ENCODE peak calls at places on chromosomes 7 and 10, in six cellular contexts. I, W, T, U, M and F are unnamed samples.
A peak's percentile ranks its signal among the peaks of the same experiment; 100 is the strongest.

GRCh38 chr7:108167460-108167859 is 37.3 kb upstream of the LAMB4 start:
- DNase-seq in I (no peak), W (no peak), T (no peak), U (no peak), M (no peak), F (no peak)

GRCh38 chr7:142385528-142386340 is 127.9 kb upstream of the PRSS58 start:
- DNase-seq in I (no peak), W (peak; percentile 57), T (peak; percentile 16), U (no peak), M (peak; percentile 37), F (no peak)

GRCh38 chr7:28358423-28358868 is 53.9 kb upstream of the CREB5 start:
- DNase-seq in I (no peak), W (no peak), T (no peak), U (no peak), M (no peak), F (peak; percentile 18)

GRCh38 chr7:149293946-149294640 is 32.1 kb downstream of the ZNF783 start:
- DNase-seq in I (no peak), W (no peak), T (no peak), U (no peak), M (no peak), F (no peak)

GRCh38 chr10:82668266-82668665 is 793.3 kb downstream of the NRG3 start:
- DNase-seq in I (no peak), W (no peak), T (no peak), U (no peak), M (no peak), F (no peak)

GRCh38 chr10:128130051-128130450 is 3.8 kb upstream of the MKI67 start:
- DNase-seq in I (no peak), W (no peak), T (no peak), U (no peak), M (no peak), F (no peak)

GRCh38 chr10:1542941-1543340 is 194.4 kb downstream of the ADARB2 start:
- DNase-seq in I (peak; percentile 64), W (peak; percentile 4), T (no peak), U (no peak), M (no peak), F (no peak)

GRCh38 chr7:157250605-157251228 is 86.1 kb upstream of the DNAJB6 start:
- DNase-seq in I (no peak), W (peak; percentile 72), T (peak; percentile 41), U (no peak), M (peak; percentile 49), F (no peak)

GRCh38 chr10:18098201-18098600 is 42.0 kb upstream of the CACNB2 start:
- DNase-seq in I (no peak), W (no peak), T (no peak), U (no peak), M (no peak), F (no peak)

GRCh38 chr10:17836917-17837316 is 27.8 kb downstream of the MRC1 start:
- DNase-seq in I (no peak), W (peak; percentile 15), T (no peak), U (no peak), M (no peak), F (peak; percentile 60)

GRCh38 chr7:23594879-23595604 is 2.1 kb upstream of the CCDC126 start:
- DNase-seq in I (no peak), W (no peak), T (peak; percentile 43), U (no peak), M (no peak), F (no peak)

GRCh38 chr10:43316988-43317387 is 50.1 kb upstream of the RASGEF1A start:
- DNase-seq in I (peak; percentile 41), W (no peak), T (no peak), U (no peak), M (no peak), F (peak; percentile 74)